ENCODE peak calls at places on chromosomes 6 and 20, in six cellular contexts. R is skeletal muscle cell; E is NCI-H1092 treated with DMSO at 0.1 percent for 48 hours; J is stimulated activated CD4-positive, alpha-beta T cell treated with anti-CD3 and anti-CD28 coated beads, TNF-alpha, amount 100 ng/mL, for 4 hours; N is posterior vena cava; K is A549. S is an unnamed sample.

GRCh38 chr6:2970753-2971419 is 481 bp downstream of the SERPINB6 start:
- DNase-seq in R (no peak), E (no peak), J (no peak), N (peak), K (peak), S (no peak)

GRCh38 chr20:17655865-17656489 is 26.1 kb downstream of the RRBP1 start:
- DNase-seq in R (no peak), E (no peak), J (no peak), N (no peak), K (no peak), S (no peak)

GRCh38 chr20:25126204-25126603 is 44.3 kb upstream of the VSX1 start:
- DNase-seq in R (no peak), E (no peak), J (no peak), N (no peak), K (no peak), S (no peak)

GRCh38 chr6:161644521-161644920 is 370.7 kb upstream of the AGPAT4 start:
- DNase-seq in R (no peak), E (no peak), J (no peak), N (no peak), K (no peak), S (no peak)

GRCh38 chr6:144244688-144245087 is 40.4 kb upstream of the UTRN start:
- DNase-seq in R (no peak), E (no peak), J (no peak), N (no peak), K (no peak), S (no peak)

GRCh38 chr6:34284563-34285545 is 36.0 kb upstream of the SMIM29 start:
- DNase-seq in R (peak), E (no peak), J (no peak), N (peak), K (no peak), S (peak)

GRCh38 chr6:9252784-9253183 is 817.4 kb upstream of the SLC35B3 start:
- DNase-seq in R (no peak), E (peak), J (no peak), N (no peak), K (no peak), S (no peak)

GRCh38 chr6:45422541-45423110 is 44.9 kb upstream of the SUPT3H start:
- DNase-seq in R (no peak), E (no peak), J (no peak), N (peak), K (peak), S (no peak)

GRCh38 chr6:13368079-13368478 is 39.7 kb upstream of the TBC1D7 start:
- DNase-seq in R (no peak), E (no peak), J (no peak), N (no peak), K (no peak), S (no peak)

GRCh38 chr20:60246751-60247150 is 288.5 kb downstream of the CDH26 start:
- DNase-seq in R (no peak), E (no peak), J (no peak), N (no peak), K (no peak), S (no peak)

GRCh38 chr20:675453-676314 is at the start of gene SCRT2:
- DNase-seq in R (peak), E (no peak), J (peak), N (peak), K (peak), S (peak)

GRCh38 chr20:7841967-7842301 is 98.3 kb downstream of the HAO1 start:
- DNase-seq in R (peak), E (no peak), J (no peak), N (peak), K (peak), S (peak)